ENCODE peak calls at places on chromosome 10, in six cellular contexts. E is activated CD8-positive, alpha-beta memory T cell treated with anti-CD3 and anti-CD28 coated beads, Interleukin-2, amount 10 ng/mL, durations not matched to agents 7 days and 5 days; O is Karpas-422; K is A549; J is kidney tubule cell; V is DMS153. F is an unnamed sample.

GRCh38 chr10:85098835-85099521 is 770.6 kb downstream of the CCSER2 start:
- DNase-seq in K (no peak), V (no peak), O (no peak), J (peak), E (no peak), F (no peak)

GRCh38 chr10:117260094-117260493 is 19.2 kb downstream of the SLC18A2 start:
- DNase-seq in K (no peak), O (no peak), V (no peak), J (no peak), E (peak), F (no peak)

GRCh38 chr10:103640436-103641181 is 147.1 kb downstream of the NEURL1 start:
- DNase-seq in V (no peak), K (no peak), O (no peak), E (no peak), J (no peak), F (no peak)

GRCh38 chr10:86954681-86955500 is 2.5 kb downstream of the MMRN2 start:
- DNase-seq in O (no peak), J (no peak), K (no peak), V (no peak), E (no peak), F (no peak)

GRCh38 chr10:132369636-132370185 is 27.3 kb upstream of the PWWP2B start:
- DNase-seq in E (no peak), J (no peak), K (no peak), O (no peak), V (no peak), F (no peak)

GRCh38 chr10:84293171-84293570 is 35.2 kb upstream of the CCSER2 start:
- DNase-seq in E (no peak), O (no peak), J (no peak), K (no peak), V (no peak), F (no peak)

GRCh38 chr10:44032216-44032615 is 352.7 kb downstream of the CXCL12 start:
- DNase-seq in O (no peak), J (no peak), V (no peak), K (no peak), E (no peak), F (no peak)

GRCh38 chr10:31528834-31529233 is 209.8 kb downstream of the ZEB1 start:
- DNase-seq in J (no peak), O (no peak), V (no peak), E (no peak), K (no peak), F (no peak)

GRCh38 chr10:93413252-93413689 is 68.9 kb downstream of the MYOF start:
- DNase-seq in O (no peak), K (no peak), E (peak), V (no peak), J (no peak), F (no peak)

GRCh38 chr10:91805110-91805825 is 7.0 kb downstream of the TNKS2 start:
- DNase-seq in E (no peak), V (no peak), K (no peak), J (no peak), O (no peak), F (no peak)

F was measured in Calu3.